ENCODE peak calls at places on chromosomes 7 and 10, in six cellular contexts. One of them, this sample, is unnamed.

GRCh38 chr7:134789967-134790685 is 10.7 kb downstream of the CALD1 start:
- DNase-seq in DND-41: no peak
- DNase-seq in mammary epithelial cell: no peak
- DNase-seq in HepG2: no peak
- DNase-seq in endothelial cell of umbilical vein: no peak
- DNase-seq in fibroblast of lung: peak
- DNase-seq in this sample: peak

GRCh38 chr7:155283565-155284194 is 14.0 kb upstream of the INSIG1 start:
- DNase-seq in DND-41: no peak
- DNase-seq in mammary epithelial cell: no peak
- DNase-seq in HepG2: no peak
- DNase-seq in endothelial cell of umbilical vein: no peak
- DNase-seq in fibroblast of lung: no peak
- DNase-seq in this sample: no peak

GRCh38 chr7:44288811-44289340 is 36.5 kb downstream of the CAMK2B start:
- DNase-seq in DND-41: no peak
- DNase-seq in mammary epithelial cell: no peak
- DNase-seq in HepG2: no peak
- DNase-seq in endothelial cell of umbilical vein: no peak
- DNase-seq in fibroblast of lung: no peak
- DNase-seq in this sample: no peak

GRCh38 chr7:9106747-9107146 is 673.3 kb downstream of the NXPH1 start:
- DNase-seq in DND-41: no peak
- DNase-seq in mammary epithelial cell: no peak
- DNase-seq in HepG2: no peak
- DNase-seq in endothelial cell of umbilical vein: no peak
- DNase-seq in fibroblast of lung: no peak
- DNase-seq in this sample: no peak

GRCh38 chr10:89642193-89642592 is 2.8 kb downstream of the PANK1 start:
- DNase-seq in DND-41: no peak
- DNase-seq in mammary epithelial cell: no peak
- DNase-seq in HepG2: no peak
- DNase-seq in endothelial cell of umbilical vein: no peak
- DNase-seq in fibroblast of lung: no peak
- DNase-seq in this sample: no peak

GRCh38 chr7:37915438-37915837 is 1.2 kb downstream of the SFRP4 start:
- DNase-seq in DND-41: no peak
- DNase-seq in mammary epithelial cell: no peak
- DNase-seq in HepG2: no peak
- DNase-seq in endothelial cell of umbilical vein: no peak
- DNase-seq in fibroblast of lung: peak
- DNase-seq in this sample: no peak

GRCh38 chr7:159096736-159097581 is 47.7 kb downstream of the VIPR2 start:
- DNase-seq in DND-41: no peak
- DNase-seq in mammary epithelial cell: no peak
- DNase-seq in HepG2: no peak
- DNase-seq in endothelial cell of umbilical vein: no peak
- DNase-seq in fibroblast of lung: no peak
- DNase-seq in this sample: no peak

GRCh38 chr10:77463967-77464745 is 173.5 kb downstream of the KCNMA1 start:
- DNase-seq in DND-41: no peak
- DNase-seq in mammary epithelial cell: peak
- DNase-seq in HepG2: no peak
- DNase-seq in endothelial cell of umbilical vein: no peak
- DNase-seq in fibroblast of lung: peak
- DNase-seq in this sample: peak

GRCh38 chr10:61642692-61643091 is 20.0 kb upstream of the CABCOCO1 start:
- DNase-seq in DND-41: no peak
- DNase-seq in mammary epithelial cell: peak
- DNase-seq in HepG2: no peak
- DNase-seq in endothelial cell of umbilical vein: peak
- DNase-seq in fibroblast of lung: peak
- DNase-seq in this sample: peak

GRCh38 chr10:119651514-119652327 is 541 bp downstream of the BAG3 start:
- DNase-seq in DND-41: peak
- DNase-seq in mammary epithelial cell: no peak
- DNase-seq in HepG2: no peak
- DNase-seq in endothelial cell of umbilical vein: no peak
- DNase-seq in fibroblast of lung: no peak
- DNase-seq in this sample: no peak

GRCh38 chr7:129778770-129779601 is 167.5 kb downstream of the NRF1 start:
- DNase-seq in DND-41: no peak
- DNase-seq in mammary epithelial cell: peak
- DNase-seq in HepG2: no peak
- DNase-seq in endothelial cell of umbilical vein: no peak
- DNase-seq in fibroblast of lung: no peak
- DNase-seq in this sample: no peak
- TF ChIP-seq EZH2 in DND-41: no peak
- TF ChIP-seq EZH2 in mammary epithelial cell: no peak
- TF ChIP-seq EZH2 in HepG2: no peak
- TF ChIP-seq EZH2 in endothelial cell of umbilical vein: peak
- TF ChIP-seq EZH2 in fibroblast of lung: peak
- TF ChIP-seq EZH2 in this sample: peak

GRCh38 chr10:101779544-101780186 is 3.6 kb downstream of the NPM3 start:
- DNase-seq in DND-41: no peak
- DNase-seq in mammary epithelial cell: peak
- DNase-seq in HepG2: no peak
- DNase-seq in endothelial cell of umbilical vein: peak
- DNase-seq in fibroblast of lung: peak
- DNase-seq in this sample: peak
- TF ChIP-seq EZH2 in DND-41: no peak
- TF ChIP-seq EZH2 in mammary epithelial cell: no peak
- TF ChIP-seq EZH2 in HepG2: no peak
- TF ChIP-seq EZH2 in endothelial cell of umbilical vein: no peak
- TF ChIP-seq EZH2 in fibroblast of lung: no peak
- TF ChIP-seq EZH2 in this sample: peak

DNA sequence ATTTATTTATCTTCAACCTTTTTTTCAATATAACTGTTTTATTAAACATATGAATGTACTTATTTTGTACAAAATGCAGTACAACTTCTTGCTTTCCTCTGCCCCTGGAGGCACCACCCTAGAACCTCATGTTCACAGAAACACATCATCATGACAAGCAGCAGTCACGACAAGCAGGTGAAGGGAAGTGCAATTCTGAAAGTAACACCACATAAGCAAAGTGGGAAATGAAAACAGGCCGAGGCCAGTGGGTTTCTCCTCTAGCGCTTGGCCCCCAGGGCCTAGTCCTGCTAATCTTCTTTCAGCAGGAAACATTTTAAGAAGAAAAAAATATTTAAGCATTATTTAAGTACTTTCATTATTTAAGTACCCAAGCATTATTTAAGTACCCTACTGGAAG is 598.1 kb downstream of the SH2D4B start:
- DNase-seq in DND-41: no peak
- DNase-seq in mammary epithelial cell: no peak
- DNase-seq in HepG2: no peak
- DNase-seq in endothelial cell of umbilical vein: no peak
- DNase-seq in fibroblast of lung: no peak
- DNase-seq in this sample: no peak
- TF ChIP-seq EZH2 in DND-41: no peak
- TF ChIP-seq EZH2 in mammary epithelial cell: no peak
- TF ChIP-seq EZH2 in HepG2: no peak
- TF ChIP-seq EZH2 in endothelial cell of umbilical vein: no peak
- TF ChIP-seq EZH2 in fibroblast of lung: no peak
- TF ChIP-seq EZH2 in this sample: no peak

GRCh38 chr7:124764847-124765400 is 668 bp downstream of the GPR37 start:
- DNase-seq in DND-41: no peak
- DNase-seq in mammary epithelial cell: peak
- DNase-seq in HepG2: no peak
- DNase-seq in endothelial cell of umbilical vein: peak
- DNase-seq in fibroblast of lung: no peak
- DNase-seq in this sample: no peak
- TF ChIP-seq EZH2 in DND-41: no peak
- TF ChIP-seq EZH2 in mammary epithelial cell: no peak
- TF ChIP-seq EZH2 in HepG2: no peak
- TF ChIP-seq EZH2 in endothelial cell of umbilical vein: no peak
- TF ChIP-seq EZH2 in fibroblast of lung: no peak
- TF ChIP-seq EZH2 in this sample: peak

DNA sequence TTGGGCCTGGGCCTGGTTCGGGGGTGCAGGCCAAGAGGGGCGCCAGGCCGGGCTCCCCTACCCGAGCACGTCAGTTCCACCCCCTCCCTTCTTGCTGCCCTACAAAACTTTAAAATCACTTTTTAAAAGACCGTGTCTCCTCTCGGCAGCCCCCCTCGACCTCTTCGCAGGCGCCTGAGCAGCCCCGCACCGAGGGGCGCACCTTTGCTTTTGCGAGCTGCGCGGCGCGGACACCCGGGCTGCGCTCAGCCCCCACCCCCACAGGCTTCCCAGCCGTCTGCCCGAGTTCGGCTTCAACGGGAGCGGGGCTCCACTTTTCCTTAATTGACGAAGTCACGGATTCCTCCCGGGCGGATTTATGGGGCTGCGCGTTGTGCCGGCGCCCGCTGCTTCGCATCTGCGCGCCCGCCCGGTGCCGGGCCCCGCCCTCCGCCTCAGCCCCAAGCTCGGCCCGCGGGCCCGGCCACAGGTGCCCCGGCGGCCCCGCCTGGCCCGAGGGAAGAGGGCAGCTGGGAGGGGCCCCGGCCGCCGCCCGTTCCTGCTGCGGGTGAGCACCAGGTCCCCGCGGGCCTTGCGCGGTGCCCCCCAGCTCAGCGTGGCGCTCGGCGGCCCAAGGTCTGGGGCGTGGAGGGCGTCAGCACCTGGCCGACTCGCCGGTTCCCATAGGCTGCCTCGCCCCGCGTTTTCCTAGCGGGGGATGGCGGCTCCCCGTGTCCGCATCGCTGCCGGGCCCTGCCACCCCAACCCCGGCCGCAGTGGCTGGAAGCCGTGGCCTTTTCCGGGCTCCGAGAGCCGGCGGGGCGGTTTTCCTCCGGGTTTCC is 10.8 kb upstream of the MNX1 start:
- DNase-seq in DND-41: no peak
- DNase-seq in mammary epithelial cell: no peak
- DNase-seq in HepG2: no peak
- DNase-seq in endothelial cell of umbilical vein: no peak
- DNase-seq in fibroblast of lung: no peak
- DNase-seq in this sample: no peak
- TF ChIP-seq EZH2 in DND-41: no peak
- TF ChIP-seq EZH2 in mammary epithelial cell: no peak
- TF ChIP-seq EZH2 in HepG2: peak
- TF ChIP-seq EZH2 in endothelial cell of umbilical vein: peak
- TF ChIP-seq EZH2 in fibroblast of lung: no peak
- TF ChIP-seq EZH2 in this sample: peak

This sample was measured in astrocyte.